ENCODE peak calls at places on chromosomes 4 and X, in eight cellular contexts. H, G, F, T, L, W, Q and J are unnamed samples.

GRCh38 chr4:165426769-165427168 is 48.0 kb downstream of the CPE start:
- DNase-seq in H (no peak), G (no peak), F (no peak), T (no peak), L (no peak), W (no peak), Q (no peak), J (no peak)

GRCh38 chr4:1842993-1843448 is 12.9 kb downstream of the LETM1 start:
- DNase-seq in H (no peak), G (no peak), F (no peak), T (no peak), L (no peak), W (peak), Q (no peak), J (no peak)

GRCh38 chr4:112550728-112551127 is 34.7 kb upstream of the NEUROG2 start:
- DNase-seq in H (no peak), G (no peak), F (no peak), T (no peak), L (no peak), W (no peak), Q (no peak), J (no peak)

GRCh38 chr4:108492816-108493595 is 127.4 kb upstream of the RPL34 start:
- DNase-seq in H (no peak), G (peak), F (peak), T (no peak), L (no peak), W (no peak), Q (no peak), J (no peak)

GRCh38 chr4:113637363-113637762 is 124.2 kb downstream of the CAMK2D start:
- DNase-seq in H (no peak), G (no peak), F (no peak), T (no peak), L (no peak), W (no peak), Q (no peak), J (no peak)

GRCh38 chrX:636971-637659 is 6.5 kb downstream of the SHOX start:
- DNase-seq in H (no peak), G (no peak), F (no peak), T (no peak), L (no peak), W (no peak), Q (no peak), J (no peak)

GRCh38 chr4:186570193-186570996 is 15.0 kb upstream of the MTNR1A start:
- DNase-seq in H (peak), G (no peak), F (no peak), T (no peak), L (no peak), W (no peak), Q (no peak), J (no peak)

GRCh38 chr4:14079601-14080000 is 452.1 kb upstream of the BOD1L1 start:
- DNase-seq in H (no peak), G (no peak), F (no peak), T (no peak), L (no peak), W (no peak), Q (no peak), J (no peak)

GRCh38 chrX:23773601-23774175 is 9.3 kb upstream of the SAT1 start:
- DNase-seq in H (no peak), G (peak), F (no peak), T (peak), L (no peak), W (no peak), Q (no peak), J (no peak)

GRCh38 chr4:83252782-83253405 is 31.7 kb downstream of the COQ2 start:
- DNase-seq in H (peak), G (peak), F (peak), T (peak), L (peak), W (peak), Q (no peak), J (peak)

GRCh38 chr4:1417522-1418390 is 11.5 kb upstream of the NKX1-1 start:
- DNase-seq in H (no peak), G (no peak), F (peak), T (no peak), L (no peak), W (peak), Q (no peak), J (peak)

GRCh38 chr4:67403342-67403741 is 142.0 kb downstream of the CENPC start:
- DNase-seq in H (no peak), G (no peak), F (no peak), T (no peak), L (no peak), W (no peak), Q (no peak), J (no peak)

GRCh38 chr4:77994194-77994721 is 62.9 kb upstream of the FRAS1 start:
- DNase-seq in H (peak), G (no peak), F (peak), T (peak), L (peak), W (peak), Q (no peak), J (no peak)

GRCh38 chr4:39528056-39528465 is 822 bp upstream of the UGDH start:
- DNase-seq in H (no peak), G (no peak), F (no peak), T (no peak), L (peak), W (no peak), Q (peak), J (no peak)

GRCh38 chr4:10117424-10118354 is 1.1 kb upstream of the WDR1 start:
- DNase-seq in H (no peak), G (peak), F (no peak), T (peak), L (no peak), W (peak), Q (no peak), J (no peak)

GRCh38 chr4:129988957-129989356 is 893.0 kb downstream of the C4orf33 start:
- DNase-seq in H (no peak), G (no peak), F (no peak), T (no peak), L (no peak), W (no peak), Q (no peak), J (no peak)

GRCh38 chr4:40475609-40476008 is 140.5 kb downstream of the CHRNA9 start:
- DNase-seq in H (peak), G (no peak), F (no peak), T (no peak), L (no peak), W (no peak), Q (no peak), J (no peak)

GRCh38 chr4:177118596-177118995 is 191.1 kb upstream of the NEIL3 start:
- DNase-seq in H (peak), G (no peak), F (no peak), T (no peak), L (no peak), W (peak), Q (no peak), J (no peak)

GRCh38 chrX:119677654-119677981 is 15.3 kb downstream of the SEPTIN6 start:
- DNase-seq in H (no peak), G (no peak), F (no peak), T (no peak), L (no peak), W (no peak), Q (no peak), J (no peak)

GRCh38 chr4:26325191-26325590 is 4.4 kb downstream of the RBPJ start:
- DNase-seq in H (no peak), G (no peak), F (no peak), T (peak), L (no peak), W (no peak), Q (no peak), J (no peak)

GRCh38 chrX:54921427-54922021 is 900 bp downstream of the TRO start:
- DNase-seq in H (peak), G (peak), F (peak), T (peak), L (no peak), W (peak), Q (no peak), J (no peak)

GRCh38 chrX:109626637-109627036 is 1.7 kb upstream of the KCNE5 start:
- DNase-seq in H (no peak), G (no peak), F (no peak), T (no peak), L (no peak), W (no peak), Q (no peak), J (no peak)

GRCh38 chrX:66024570-66024969 is 15.3 kb downstream of the VSIG4 start:
- DNase-seq in H (no peak), G (no peak), F (no peak), T (no peak), L (no peak), W (no peak), Q (no peak), J (no peak)

GRCh38 chr4:3388461-3389185 is 53.1 kb upstream of the HGFAC start:
- DNase-seq in H (no peak), G (no peak), F (no peak), T (peak), L (peak), W (peak), Q (no peak), J (no peak)

GRCh38 chr4:88728146-88728545 is 30.5 kb upstream of the NAP1L5 start:
- DNase-seq in H (no peak), G (no peak), F (no peak), T (no peak), L (no peak), W (no peak), Q (no peak), J (no peak)

GRCh38 chrX:131734621-131735020 is 190.7 kb downstream of the OR13H1 start:
- DNase-seq in H (peak), G (no peak), F (no peak), T (peak), L (no peak), W (no peak), Q (peak), J (no peak)

DNA sequence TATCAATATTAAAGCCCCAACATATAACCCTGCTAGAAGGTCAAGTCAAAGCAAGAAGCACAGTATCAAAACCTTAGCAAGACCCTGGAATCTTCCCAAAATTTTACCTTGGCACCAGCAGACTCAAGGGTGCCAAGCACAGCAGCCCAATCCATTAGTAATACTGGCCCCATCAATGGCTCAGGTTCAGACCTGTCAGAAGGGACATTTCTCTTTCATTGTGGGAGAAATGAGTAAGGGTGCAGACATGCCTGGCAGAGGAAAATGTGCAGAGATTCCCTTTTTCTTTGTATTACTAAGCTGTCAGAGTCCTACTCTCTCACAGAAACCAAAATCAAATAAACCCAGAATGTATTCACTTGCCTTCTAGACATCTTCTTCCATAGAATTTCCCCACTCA is 203.9 kb downstream of the EVC2 start:
- DNase-seq in H (no peak), G (no peak), F (no peak), T (no peak), L (peak), W (no peak), Q (no peak), J (no peak)
- TF ChIP-seq CTCF in H (no peak), G (no peak), F (no peak), T (no peak), L (no peak), W (no peak), Q (no peak), J (no peak)

GRCh38 chr4:6336166-6336565 is 66.5 kb downstream of the WFS1 start:
- DNase-seq in H (no peak), G (no peak), F (no peak), T (no peak), L (no peak), W (no peak), Q (no peak), J (no peak)

GRCh38 chr4:6333301-6334202 is 63.9 kb downstream of the WFS1 start:
- DNase-seq in H (no peak), G (no peak), F (no peak), T (no peak), L (no peak), W (no peak), Q (no peak), J (no peak)

GRCh38 chr4:6337331-6337935 is 67.8 kb downstream of the WFS1 start:
- DNase-seq in H (peak), G (no peak), F (peak), T (no peak), L (no peak), W (no peak), Q (no peak), J (no peak)

GRCh38 chr4:6334203-6334887 is 64.7 kb downstream of the WFS1 start:
- DNase-seq in H (no peak), G (no peak), F (no peak), T (no peak), L (no peak), W (no peak), Q (no peak), J (no peak)

GRCh38 chr4:6335040-6335590 is 65.5 kb downstream of the WFS1 start:
- DNase-seq in H (no peak), G (no peak), F (no peak), T (no peak), L (no peak), W (no peak), Q (no peak), J (no peak)
- TF ChIP-seq CTCF in H (no peak), G (no peak), F (no peak), T (no peak), L (no peak), W (no peak), Q (no peak), J (peak)

GRCh38 chr4:141703497-141703896 is 67.1 kb downstream of the IL15 start:
- DNase-seq in H (no peak), G (no peak), F (no peak), T (no peak), L (no peak), W (no peak), Q (no peak), J (no peak)
- TF ChIP-seq CTCF in H (no peak), G (no peak), F (no peak), T (no peak), L (no peak), W (no peak), Q (no peak), J (no peak)

DNA sequence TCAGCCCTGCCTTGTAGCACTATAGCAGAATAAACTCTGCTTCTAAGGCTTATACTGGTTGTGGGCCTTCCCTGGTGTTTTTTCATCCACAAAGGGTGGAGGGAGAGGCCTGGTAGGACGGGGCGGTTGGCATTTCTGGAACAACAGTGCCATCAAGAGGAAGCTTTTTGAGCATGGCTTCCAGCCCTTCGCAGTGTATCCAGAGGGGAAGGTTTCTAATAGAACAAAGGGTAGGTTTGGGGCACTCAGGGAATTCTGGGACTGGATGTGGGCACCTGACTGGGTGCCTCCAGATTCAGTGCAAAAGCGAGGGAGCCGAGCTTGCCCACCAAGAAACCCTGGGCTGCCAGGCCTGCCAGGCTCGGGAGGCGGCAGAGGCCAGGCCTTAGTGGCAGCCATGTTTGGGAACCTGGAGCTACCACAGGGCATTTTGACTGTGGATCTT is 229.6 kb upstream of the AGTR2 start:
- DNase-seq in H (peak), G (no peak), F (peak), T (peak), L (no peak), W (no peak), Q (peak), J (no peak)
- TF ChIP-seq CTCF in H (peak), G (no peak), F (no peak), T (peak), L (no peak), W (peak), Q (no peak), J (peak)

GRCh38 chr4:46441116-46441859 is 51.4 kb upstream of the GABRA2 start:
- DNase-seq in H (no peak), G (no peak), F (no peak), T (no peak), L (no peak), W (no peak), Q (no peak), J (no peak)

GRCh38 chr4:46450556-46450955 is 60.6 kb upstream of the GABRA2 start:
- DNase-seq in H (no peak), G (no peak), F (no peak), T (no peak), L (no peak), W (no peak), Q (no peak), J (no peak)

GRCh38 chr4:46444318-46444717 is 54.4 kb upstream of the GABRA2 start:
- DNase-seq in H (no peak), G (no peak), F (no peak), T (no peak), L (peak), W (no peak), Q (no peak), J (no peak)

GRCh38 chr4:46442963-46443362 is 53.0 kb upstream of the GABRA2 start:
- DNase-seq in H (no peak), G (no peak), F (no peak), T (no peak), L (no peak), W (no peak), Q (no peak), J (no peak)

GRCh38 chr4:46445689-46446339 is 55.9 kb upstream of the GABRA2 start:
- DNase-seq in H (no peak), G (no peak), F (no peak), T (no peak), L (peak), W (no peak), Q (no peak), J (no peak)
- TF ChIP-seq CTCF in H (no peak), G (no peak), F (no peak), T (no peak), L (no peak), W (no peak), Q (no peak), J (no peak)

DNA sequence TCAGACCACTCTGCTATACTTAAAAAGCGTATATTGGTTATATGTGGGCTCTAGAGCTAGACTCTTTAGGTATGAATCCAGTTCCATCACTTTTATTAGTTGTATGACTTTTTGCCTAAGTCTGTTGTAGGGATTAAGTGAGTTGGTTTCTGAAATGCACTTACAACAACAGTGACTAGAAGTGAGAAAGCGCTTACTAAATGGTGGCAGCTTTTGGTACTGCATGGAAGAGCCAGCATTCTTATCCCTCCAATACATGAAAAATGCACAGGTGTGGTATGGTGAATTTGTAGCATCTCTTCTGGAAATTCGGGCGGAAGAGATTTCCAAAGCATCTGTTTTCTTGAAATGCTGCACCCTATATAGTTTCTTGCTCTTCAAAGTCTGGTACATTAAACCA is 117.1 kb downstream of the SPANXA1 start:
- DNase-seq in H (no peak), G (no peak), F (no peak), T (no peak), L (no peak), W (no peak), Q (no peak), J (no peak)
- TF ChIP-seq CTCF in H (no peak), G (no peak), F (peak), T (no peak), L (no peak), W (no peak), Q (no peak), J (no peak)

DNA sequence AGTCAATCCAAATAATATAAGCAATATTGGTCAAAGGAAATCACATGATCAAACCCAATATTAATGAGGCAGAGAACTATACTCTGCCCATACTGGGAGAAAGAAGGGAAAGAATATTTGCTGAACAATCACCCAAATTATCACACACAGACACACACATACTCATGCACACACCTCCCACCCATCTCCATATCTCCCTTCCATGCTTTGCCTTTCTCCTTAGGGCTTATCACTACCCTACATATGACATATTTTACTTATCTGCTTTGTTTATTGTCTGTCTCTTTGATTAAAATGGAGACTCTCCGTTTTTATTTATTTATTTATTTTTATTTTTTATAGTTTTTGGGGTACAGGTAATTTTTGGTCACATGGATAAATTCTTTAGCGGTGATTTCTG is 112.9 kb upstream of the NHS start:
- DNase-seq in H (no peak), G (no peak), F (no peak), T (no peak), L (no peak), W (no peak), Q (no peak), J (no peak)
- TF ChIP-seq CTCF in H (no peak), G (no peak), F (no peak), T (no peak), L (no peak), W (no peak), Q (no peak), J (no peak)

DNA sequence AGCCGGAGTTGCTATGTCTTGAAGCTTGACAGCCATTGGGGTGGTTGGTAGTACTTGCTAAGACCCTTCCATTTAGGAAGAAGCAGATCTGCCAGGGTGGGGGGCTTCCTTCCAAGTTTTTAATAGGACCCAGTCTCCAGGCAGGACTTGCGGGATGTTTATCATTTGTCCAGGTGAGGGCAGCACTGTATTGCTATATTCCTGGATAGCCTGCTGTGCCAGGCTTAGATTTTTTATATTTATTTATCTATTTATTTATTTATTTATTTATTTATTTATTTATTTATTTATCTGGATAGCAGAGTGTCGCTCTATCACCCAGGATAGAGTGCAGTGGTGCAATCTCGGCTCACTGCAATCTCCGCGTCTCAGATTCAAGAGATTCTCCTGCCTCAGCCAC is 87.4 kb upstream of the CT45A1 start:
- DNase-seq in H (peak), G (no peak), F (peak), T (no peak), L (peak), W (no peak), Q (no peak), J (no peak)
- TF ChIP-seq CTCF in H (no peak), G (no peak), F (peak), T (no peak), L (no peak), W (no peak), Q (no peak), J (no peak)

GRCh38 chrX:63686878-63687714 is 97.9 kb downstream of the ARHGEF9 start:
- DNase-seq in H (peak), G (no peak), F (peak), T (peak), L (peak), W (peak), Q (no peak), J (no peak)
- TF ChIP-seq CTCF in H (peak), G (peak), F (peak), T (peak), L (peak), W (peak), Q (no peak), J (peak)